ENCODE peak calls at places on chromosome X, in nine cellular contexts. W is neural crest cell; S is GM03348; E is CD4-positive, alpha-beta memory T cell; J is HFFc6; M is stimulated activated CD4-positive, alpha-beta T cell treated with anti-CD3 and anti-CD28 coated beads, Interleukin-1b, Interleukin-23, amount 100 ng/mL, for 1 hour; A is cardiac muscle cell; B is myocyte; F is IMR-90. G is an unnamed sample.

GRCh38 chrX:150482537-150483217 is 85.7 kb upstream of the MTM1 start:
- DNase-seq in E (peak; percentile 35), J (peak; percentile 58), W (no peak), B (no peak), S (peak; percentile 21), F (peak; percentile 85), M (no peak), A (no peak), G (no peak)

GRCh38 chrX:133405498-133406180 is 9.7 kb downstream of the GPC4 start:
- DNase-seq in E (no peak), M (no peak), W (no peak), B (peak; percentile 12), F (no peak), A (no peak), S (no peak), J (no peak), G (no peak)

GRCh38 chrX:107324493-107325310 is 118.3 kb downstream of the DNAAF6 start:
- DNase-seq in M (no peak), J (no peak), F (peak; percentile 4), A (peak; percentile 96), W (peak; percentile 53), S (peak; percentile 29), B (peak; percentile 28), E (no peak), G (no peak)

GRCh38 chrX:19334945-19335626 is 8.6 kb upstream of the PDHA1 start:
- DNase-seq in M (no peak), A (peak; percentile 8), S (no peak), W (no peak), F (peak; percentile 19), B (no peak), E (no peak), J (peak; percentile 14), G (peak; percentile 24)

GRCh38 chrX:137234651-137235402 is 201.0 kb upstream of the GPR101 start:
- DNase-seq in A (no peak), E (no peak), B (no peak), F (no peak), J (no peak), S (no peak), M (no peak), W (no peak), G (peak; percentile 57)

GRCh38 chrX:20515841-20516461 is 249.2 kb upstream of the RPS6KA3 start:
- DNase-seq in W (no peak), F (peak; percentile 90), B (peak; percentile 75), M (no peak), A (peak; percentile 32), J (peak; percentile 83), S (peak; percentile 47), E (no peak), G (no peak)

GRCh38 chrX:905828-906566 is 275.4 kb downstream of the SHOX start:
- DNase-seq in E (no peak), F (no peak), S (no peak), J (no peak), W (no peak), B (no peak), A (no peak), M (no peak), G (no peak)

GRCh38 chrX:12563121-12563520 is 228.1 kb upstream of the PRPS2 start:
- DNase-seq in J (peak; percentile 47), A (no peak), E (no peak), S (peak; percentile 15), B (peak; percentile 6), W (no peak), M (no peak), F (peak; percentile 38), G (no peak)

GRCh38 chrX:40484408-40485091 is 96.2 kb upstream of the ATP6AP2 start:
- DNase-seq in F (no peak), A (peak; percentile 60), B (no peak), S (no peak), M (no peak), W (no peak), J (no peak), E (no peak), G (no peak)

GRCh38 chrX:141947350-141947749 is 43.7 kb downstream of the MAGEC1 start:
- DNase-seq in J (no peak), F (no peak), A (no peak), S (no peak), W (no peak), E (no peak), B (no peak), M (no peak), G (no peak)

GRCh38 chrX:75230296-75230695 is 43.6 kb upstream of the UPRT start:
- DNase-seq in B (no peak), S (no peak), E (no peak), A (no peak), M (no peak), F (no peak), W (no peak), J (no peak), G (peak; percentile 7)

GRCh38 chrX:42776195-42776594 is 1.8 kb downstream of the PPP1R2C start:
- DNase-seq in J (no peak), M (no peak), B (no peak), S (no peak), F (no peak), W (no peak), A (no peak), E (no peak), G (peak; percentile 7)

GRCh38 chrX:140710710-140711109 is 1.2 kb downstream of the LINC00632 start:
- DNase-seq in E (no peak), M (no peak), S (no peak), J (no peak), B (no peak), W (peak; percentile 10), F (no peak), A (no peak), G (no peak)

GRCh38 chrX:72299891-72300630 is 5.7 kb downstream of the CITED1 start:
- DNase-seq in A (no peak), E (no peak), W (no peak), M (no peak), J (no peak), F (no peak), B (peak; percentile 60), S (no peak), G (no peak)

GRCh38 chrX:115535844-115536243 is 25.1 kb upstream of the PLS3 start:
- DNase-seq in A (no peak), J (no peak), M (no peak), B (no peak), W (no peak), F (peak; percentile 4), E (no peak), S (no peak), G (no peak)

GRCh38 chrX:69503835-69504625 is at the start of gene NALF2:
- DNase-seq in W (peak; percentile 55), A (peak; percentile 81), S (peak; percentile 64), F (peak; percentile 11), E (no peak), J (no peak), M (no peak), B (no peak), G (no peak)

GRCh38 chrX:22097295-22097694 is 65.2 kb downstream of the PHEX start:
- DNase-seq in J (peak; percentile 16), S (peak; percentile 16), M (no peak), W (no peak), A (no peak), F (peak; percentile 92), B (peak; percentile 8), E (no peak), G (no peak)

GRCh38 chrX:148363836-148364235 is 136.6 kb upstream of the AFF2 start:
- DNase-seq in B (no peak), W (no peak), F (no peak), M (no peak), S (no peak), J (no peak), E (no peak), A (peak; percentile 7), G (no peak)

GRCh38 chrX:71671043-71671829 is 3.9 kb downstream of the LOC101059915 start:
- DNase-seq in S (no peak), J (no peak), E (peak; percentile 45), W (no peak), A (peak; percentile 52), F (no peak), M (no peak), B (no peak), G (peak; percentile 27)

GRCh38 chrX:153871946-153872878 is 13.8 kb downstream of the L1CAM start:
- DNase-seq in J (no peak), A (no peak), F (no peak), B (peak; percentile 59), W (no peak), M (no peak), S (no peak), E (no peak), G (no peak)

GRCh38 chrX:54530358-54530900 is 410 bp downstream of the GNL3L start:
- DNase-seq in E (peak; percentile 42), S (peak; percentile 5), A (no peak), W (no peak), B (no peak), J (no peak), F (no peak), M (no peak), G (peak; percentile 6)

GRCh38 chrX:19791562-19791961 is 95.8 kb downstream of the SH3KBP1 start:
- DNase-seq in M (no peak), B (no peak), J (no peak), F (peak; percentile 25), A (no peak), E (peak; percentile 68), S (peak; percentile 17), W (no peak), G (no peak)

GRCh38 chrX:2385224-2385623 is 115.6 kb downstream of the DHRSX start:
- DNase-seq in E (no peak), B (peak; percentile 76), M (no peak), W (no peak), F (peak; percentile 88), S (peak; percentile 54), J (peak; percentile 91), A (no peak), G (no peak)

GRCh38 chrX:115952417-115953092 is 218.0 kb upstream of the AGTR2 start:
- DNase-seq in A (no peak), E (no peak), S (no peak), J (no peak), B (no peak), M (no peak), F (no peak), W (no peak), G (no peak)

GRCh38 chrX:140432328-140433025 is 72.4 kb downstream of the SOX3 start:
- DNase-seq in E (no peak), S (no peak), F (no peak), J (no peak), B (peak; percentile 4), A (no peak), W (no peak), M (no peak), G (no peak)

G was measured in DND-41.